ENCODE peak calls at places on chromosomes 5 and 9, in ten cellular contexts. H is KG1; O is M059J; X is bronchial epithelial cell; D is NCI-H1417; K is Right ventricle myocardium inferior; W is neural progenitor cell; M is CD4-positive, alpha-beta T cell; J is colonic mucosa; L is HTR-8/SVneo. C is an unnamed sample.

GRCh38 chr9:117494401-117495130 is 79.7 kb upstream of the ASTN2 start:
- DNase-seq in H (no peak), O (no peak), X (no peak), D (peak), K (no peak), W (no peak), M (no peak), J (no peak), L (no peak), C (no peak)

GRCh38 chr9:79766091-79766490 is 194.3 kb downstream of the TLE4 start:
- DNase-seq in H (no peak), O (no peak), X (no peak), D (no peak), K (no peak), W (no peak), M (no peak), J (no peak), L (no peak), C (no peak)

GRCh38 chr9:81312346-81312745 is 377.0 kb downstream of the TLE1 start:
- DNase-seq in H (no peak), O (no peak), X (no peak), D (no peak), K (no peak), W (no peak), M (no peak), J (no peak), L (peak), C (no peak)

GRCh38 chr9:127825319-127826051 is 22.8 kb downstream of the FPGS start:
- DNase-seq in H (no peak), O (no peak), X (no peak), D (no peak), K (no peak), W (peak), M (no peak), J (peak), L (no peak), C (peak)

GRCh38 chr5:43191740-43192557 is at the start of gene NIM1K:
- DNase-seq in H (no peak), O (peak), X (no peak), D (peak), K (peak), W (peak), M (peak), J (peak), L (peak), C (peak)

GRCh38 chr5:126971455-126972019 is 58.8 kb downstream of the MARCHF3 start:
- DNase-seq in H (no peak), O (no peak), X (no peak), D (no peak), K (no peak), W (no peak), M (no peak), J (no peak), L (no peak), C (no peak)

GRCh38 chr5:59506285-59506877 is 387.1 kb downstream of the PDE4D start:
- DNase-seq in H (peak), O (peak), X (peak), D (peak), K (no peak), W (peak), M (no peak), J (no peak), L (no peak), C (no peak)

GRCh38 chr9:18502546-18502945 is 28.6 kb downstream of the ADAMTSL1 start:
- DNase-seq in H (no peak), O (no peak), X (no peak), D (no peak), K (no peak), W (no peak), M (no peak), J (no peak), L (no peak), C (no peak)

GRCh38 chr5:56270058-56270457 is 36.9 kb upstream of the ANKRD55 start:
- DNase-seq in H (no peak), O (peak), X (no peak), D (no peak), K (no peak), W (no peak), M (no peak), J (no peak), L (no peak), C (peak)

GRCh38 chr5:115398726-115399125 is 102.3 kb upstream of the CCDC112 start:
- DNase-seq in H (no peak), O (peak), X (peak), D (no peak), K (no peak), W (no peak), M (no peak), J (no peak), L (no peak), C (no peak)

GRCh38 chr5:175836741-175837729 is 34.3 kb upstream of the CPLX2 start:
- DNase-seq in H (no peak), O (no peak), X (no peak), D (peak), K (no peak), W (no peak), M (no peak), J (no peak), L (no peak), C (peak)

GRCh38 chr5:132098151-132098594 is 24.6 kb downstream of the CSF2 start:
- DNase-seq in H (no peak), O (peak), X (peak), D (no peak), K (no peak), W (no peak), M (no peak), J (no peak), L (no peak), C (no peak)

GRCh38 chr5:74063821-74064598 is 438.0 kb downstream of the ARHGEF28 start:
- DNase-seq in H (no peak), O (peak), X (peak), D (no peak), K (no peak), W (no peak), M (no peak), J (peak), L (peak), C (no peak)

GRCh38 chr5:107736608-107737007 is 65.9 kb upstream of the EFNA5 start:
- DNase-seq in H (no peak), O (no peak), X (no peak), D (no peak), K (no peak), W (no peak), M (no peak), J (no peak), L (no peak), C (no peak)

GRCh38 chr9:93649610-93650261 is 73.4 kb downstream of the PHF2 start:
- DNase-seq in H (no peak), O (no peak), X (no peak), D (no peak), K (no peak), W (no peak), M (no peak), J (no peak), L (no peak), C (no peak)

GRCh38 chr5:34411470-34412346 is 244.4 kb upstream of the RAI14 start:
- DNase-seq in H (no peak), O (no peak), X (no peak), D (peak), K (no peak), W (peak), M (no peak), J (no peak), L (no peak), C (peak)

GRCh38 chr5:67996596-67996995 is 219.0 kb upstream of the PIK3R1 start:
- DNase-seq in H (no peak), O (peak), X (no peak), D (peak), K (no peak), W (no peak), M (no peak), J (no peak), L (no peak), C (no peak)

GRCh38 chr5:178642351-178642909 is 15.6 kb upstream of the CLK4 start:
- DNase-seq in H (no peak), O (peak), X (peak), D (no peak), K (no peak), W (no peak), M (no peak), J (no peak), L (peak), C (no peak)

GRCh38 chr9:38032266-38032830 is 36.7 kb downstream of the SHB start:
- DNase-seq in H (no peak), O (no peak), X (peak), D (no peak), K (no peak), W (no peak), M (no peak), J (peak), L (no peak), C (no peak)

GRCh38 chr9:134660407-134660806 is 18.8 kb downstream of the COL5A1 start:
- DNase-seq in H (no peak), O (peak), X (no peak), D (no peak), K (no peak), W (no peak), M (no peak), J (no peak), L (no peak), C (no peak)

GRCh38 chr5:155004138-155004744 is 9.3 kb upstream of the KIF4B start:
- DNase-seq in H (no peak), O (peak), X (peak), D (no peak), K (peak), W (peak), M (no peak), J (no peak), L (no peak), C (no peak)

GRCh38 chr5:85049020-85049419 is 664.3 kb upstream of the EDIL3 start:
- DNase-seq in H (peak), O (peak), X (peak), D (no peak), K (no peak), W (peak), M (no peak), J (no peak), L (no peak), C (no peak)

GRCh38 chr5:6607559-6607936 is 25.3 kb downstream of the NSUN2 start:
- DNase-seq in H (no peak), O (no peak), X (no peak), D (no peak), K (no peak), W (no peak), M (no peak), J (no peak), L (no peak), C (no peak)

GRCh38 chr5:6718161-6718681 is 5.0 kb downstream of the TENT4A start:
- DNase-seq in H (no peak), O (no peak), X (no peak), D (no peak), K (no peak), W (no peak), M (no peak), J (peak), L (no peak), C (no peak)

GRCh38 chr5:593511-593910 is 18.6 kb upstream of the CEP72 start:
- DNase-seq in H (no peak), O (no peak), X (no peak), D (no peak), K (no peak), W (no peak), M (no peak), J (no peak), L (no peak), C (no peak)

GRCh38 chr5:171418316-171418981 is 998 bp upstream of the FGF18 start:
- DNase-seq in H (peak), O (peak), X (peak), D (peak), K (peak), W (peak), M (peak), J (peak), L (peak), C (peak)

GRCh38 chr5:56402273-56403223 is 169.4 kb upstream of the ANKRD55 start:
- DNase-seq in H (no peak), O (no peak), X (no peak), D (no peak), K (no peak), W (peak), M (no peak), J (no peak), L (no peak), C (peak)

GRCh38 chr9:549425-549997 is 292.0 kb upstream of the DMRT1 start:
- DNase-seq in H (no peak), O (no peak), X (no peak), D (no peak), K (no peak), W (no peak), M (no peak), J (no peak), L (no peak), C (no peak)

GRCh38 chr9:26656003-26656940 is 236.3 kb downstream of the CAAP1 start:
- DNase-seq in H (no peak), O (peak), X (no peak), D (peak), K (no peak), W (peak), M (no peak), J (no peak), L (peak), C (peak)

GRCh38 chr5:57221049-57221568 is 47.2 kb downstream of the GPBP1 start:
- DNase-seq in H (peak), O (peak), X (peak), D (peak), K (no peak), W (peak), M (no peak), J (no peak), L (peak), C (peak)

GRCh38 chr5:132464155-132464939 is 26.2 kb downstream of the IRF1 start:
- DNase-seq in H (no peak), O (peak), X (no peak), D (no peak), K (no peak), W (peak), M (no peak), J (no peak), L (no peak), C (peak)

GRCh38 chr5:2705861-2706260 is 45.6 kb downstream of the IRX2 start:
- DNase-seq in H (no peak), O (no peak), X (no peak), D (no peak), K (no peak), W (no peak), M (no peak), J (no peak), L (no peak), C (no peak)

GRCh38 chr9:86202338-86202882 is 57.0 kb downstream of the C9orf153 start:
- DNase-seq in H (no peak), O (peak), X (peak), D (peak), K (no peak), W (peak), M (no peak), J (no peak), L (peak), C (peak)

GRCh38 chr5:9692576-9692975 is 62.4 kb upstream of the TAS2R1 start:
- DNase-seq in H (no peak), O (no peak), X (no peak), D (no peak), K (no peak), W (no peak), M (no peak), J (no peak), L (no peak), C (no peak)

GRCh38 chr5:168177831-168178450 is 113.5 kb upstream of the WWC1 start:
- DNase-seq in H (no peak), O (no peak), X (no peak), D (no peak), K (no peak), W (peak), M (no peak), J (no peak), L (no peak), C (peak)

GRCh38 chr5:36607838-36608783 is 1.7 kb downstream of the SLC1A3 start:
- DNase-seq in H (no peak), O (peak), X (peak), D (no peak), K (no peak), W (no peak), M (no peak), J (no peak), L (no peak), C (no peak)